ENCODE peak calls at places on chromosomes 16 and 17, in six cellular contexts. I, V, F, W, S and Q are unnamed samples.

GRCh38 chr16:49899991-49900690 is 44.2 kb upstream of the ZNF423 start:
- DNase-seq in S (no peak), V (no peak), W (no peak), I (no peak), F (no peak), Q (peak)

GRCh38 chr16:46719528-46719927 is 28.6 kb downstream of the MYLK3 start:
- DNase-seq in V (no peak), S (no peak), F (no peak), W (no peak), I (no peak), Q (no peak)

GRCh38 chr17:29613371-29613837 is 9.3 kb downstream of the CORO6 start:
- DNase-seq in V (peak), F (peak), W (peak), S (peak), I (peak), Q (peak)

GRCh38 chr17:28227278-28228108 is 91.5 kb upstream of the TMEM97 start:
- DNase-seq in V (peak), F (no peak), W (no peak), S (peak), I (no peak), Q (peak)

GRCh38 chr16:2531371-2531695 is at the start of gene CEMP1:
- DNase-seq in V (no peak), S (peak), I (no peak), F (no peak), W (no peak), Q (no peak)

GRCh38 chr17:15466131-15466530 is 1.3 kb downstream of the CDRT4 start:
- DNase-seq in I (no peak), V (no peak), F (no peak), S (no peak), W (no peak), Q (no peak)

GRCh38 chr16:14003119-14003570 is 68.0 kb upstream of the MRTFB start:
- DNase-seq in V (peak), I (no peak), W (no peak), F (no peak), S (peak), Q (peak)

GRCh38 chr16:87463722-87464690 is 28.8 kb downstream of the ZCCHC14 start:
- DNase-seq in I (no peak), V (no peak), S (peak), F (peak), W (no peak), Q (peak)

GRCh38 chr16:66580605-66581209 is 1.4 kb downstream of the CMTM2 start:
- DNase-seq in I (no peak), S (no peak), V (no peak), F (peak), W (no peak), Q (no peak)

GRCh38 chr17:49887086-49887743 is 39.3 kb upstream of the TAC4 start:
- DNase-seq in F (no peak), V (no peak), I (no peak), S (peak), W (no peak), Q (no peak)

GRCh38 chr16:12094537-12095265 is 118.2 kb downstream of the SNX29 start:
- DNase-seq in F (no peak), W (no peak), V (no peak), I (no peak), S (no peak), Q (no peak)

GRCh38 chr16:22898874-22899348 is 84.9 kb downstream of the HS3ST2 start:
- DNase-seq in W (peak), S (peak), I (peak), V (peak), F (peak), Q (peak)

DNA sequence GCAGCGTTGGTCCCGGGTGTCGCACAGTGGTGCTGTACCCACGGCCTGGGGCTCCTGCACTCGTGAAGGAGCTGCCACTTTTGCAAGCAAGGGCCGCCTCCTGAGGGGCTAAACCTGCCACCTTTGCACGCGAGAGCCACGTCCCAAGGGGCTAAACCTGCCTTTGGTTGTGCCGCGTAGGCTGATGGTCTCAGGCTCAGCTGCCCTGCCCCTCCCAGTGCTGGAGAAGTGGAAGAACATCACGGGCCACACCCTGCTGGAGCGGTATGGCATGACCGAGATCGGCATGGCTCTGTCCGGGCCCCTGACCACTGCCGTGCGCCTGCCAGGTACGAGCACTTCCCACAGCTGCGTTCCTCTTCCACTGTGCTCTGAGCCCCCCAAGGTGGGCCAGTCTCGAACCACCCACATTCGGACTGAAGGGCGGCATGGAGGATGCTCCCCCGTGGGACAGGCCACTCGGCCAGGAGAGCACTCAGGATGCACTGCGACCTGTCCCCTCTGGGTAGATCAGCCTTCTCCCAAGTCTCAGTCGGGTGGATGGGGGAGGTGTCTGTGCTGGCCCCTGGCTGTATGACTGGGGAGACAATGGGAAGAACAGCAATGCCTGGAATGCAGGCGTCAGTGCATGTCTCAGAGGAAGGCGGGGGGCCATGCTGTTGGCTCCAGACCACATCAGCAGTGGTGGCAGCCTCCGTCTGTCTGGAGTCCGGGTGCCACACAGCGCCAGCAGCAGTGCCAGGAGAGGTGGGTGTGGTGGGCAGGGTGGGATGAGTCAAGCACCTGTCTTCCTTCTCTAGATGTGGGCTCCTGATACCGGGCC is 20.7 kb downstream of the ACSF3 start:
- DNase-seq in S (no peak), V (peak), F (no peak), I (no peak), W (no peak), Q (peak)
- H3K27ac ChIP-seq in S (no peak), V (peak), F (peak), I (no peak), W (peak), Q (peak)

GRCh38 chr17:63675231-63675606 is 24.7 kb downstream of the LIMD2 start:
- DNase-seq in V (no peak), F (no peak), I (no peak), S (no peak), W (no peak), Q (no peak)

GRCh38 chr17:63679214-63679613 is 20.7 kb downstream of the LIMD2 start:
- DNase-seq in I (no peak), F (no peak), V (no peak), S (no peak), W (no peak), Q (no peak)

GRCh38 chr17:63680700-63681099 is 19.2 kb downstream of the LIMD2 start:
- DNase-seq in W (no peak), V (no peak), F (no peak), S (no peak), I (no peak), Q (no peak)

GRCh38 chr17:63675607-63676539 is 24.1 kb downstream of the LIMD2 start:
- DNase-seq in I (no peak), W (no peak), V (peak), S (peak), F (no peak), Q (peak)

GRCh38 chr17:63676540-63676933 is 23.4 kb downstream of the LIMD2 start:
- DNase-seq in I (no peak), S (no peak), V (no peak), W (no peak), F (no peak), Q (no peak)
- H3K27ac ChIP-seq in I (no peak), S (peak), V (peak), W (no peak), F (no peak), Q (peak)

GRCh38 chr17:9021158-9021984 is at the start of gene NTN1:
- DNase-seq in S (no peak), W (peak), I (peak), V (peak), F (peak), Q (peak)

GRCh38 chr17:9018731-9019130 is 2.6 kb upstream of the NTN1 start:
- DNase-seq in F (no peak), I (no peak), W (no peak), V (no peak), S (no peak), Q (no peak)

GRCh38 chr17:9020096-9020823 is 1.1 kb upstream of the NTN1 start:
- DNase-seq in S (no peak), I (no peak), F (no peak), W (no peak), V (no peak), Q (no peak)

GRCh38 chr17:9020824-9021157 is 519 bp upstream of the NTN1 start:
- DNase-seq in I (peak), F (no peak), W (no peak), V (no peak), S (no peak), Q (no peak)

DNA sequence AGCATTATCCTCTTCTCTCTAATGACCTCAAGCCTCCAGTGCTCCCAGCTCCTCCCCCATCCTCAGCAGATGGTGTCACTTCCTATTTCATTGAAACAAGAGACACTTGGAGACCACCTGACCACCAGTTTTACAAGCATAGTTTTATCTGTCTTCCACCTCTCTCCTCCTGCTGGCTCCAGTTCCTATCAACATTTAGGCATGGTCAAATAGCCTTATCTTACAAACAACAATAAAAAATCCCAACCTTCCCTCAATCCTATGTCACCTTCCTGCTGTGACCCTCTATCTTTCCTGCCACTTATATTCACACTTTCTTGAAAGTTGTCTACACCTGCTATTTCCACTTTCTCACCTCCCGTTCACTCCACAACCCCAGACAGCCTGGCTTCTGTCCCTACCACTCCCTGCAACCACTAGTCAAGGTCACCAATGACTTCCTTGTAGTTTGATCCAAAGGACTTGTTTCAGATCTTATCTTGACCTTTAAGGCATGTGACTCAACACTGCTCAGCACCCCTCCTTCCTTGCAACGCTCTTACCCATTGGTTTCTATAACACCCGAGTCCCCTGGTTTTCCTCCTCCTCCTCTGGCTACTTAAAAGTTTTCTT is 4.3 kb upstream of the NTN1 start:
- DNase-seq in W (no peak), F (no peak), V (no peak), S (no peak), I (no peak), Q (no peak)
- H3K27ac ChIP-seq in W (no peak), F (no peak), V (no peak), S (no peak), I (no peak), Q (no peak)

GRCh38 chr16:84648595-84649510 is 542 bp downstream of the KLHL36 start:
- DNase-seq in W (peak), F (peak), V (peak), S (peak), I (peak), Q (peak)

GRCh38 chr16:84652565-84652964 is 4.3 kb downstream of the KLHL36 start:
- DNase-seq in S (no peak), I (no peak), W (peak), F (peak), V (no peak), Q (no peak)

GRCh38 chr16:84650062-84650991 is 2.0 kb downstream of the KLHL36 start:
- DNase-seq in W (no peak), F (no peak), I (no peak), V (no peak), S (no peak), Q (no peak)

GRCh38 chr16:84647830-84648594 is at the start of gene KLHL36:
- DNase-seq in F (peak), I (peak), W (peak), V (peak), S (peak), Q (peak)

GRCh38 chr16:84649511-84649861 is 1.2 kb downstream of the KLHL36 start:
- DNase-seq in W (no peak), S (no peak), I (no peak), V (no peak), F (no peak), Q (no peak)
- H3K27ac ChIP-seq in W (no peak), S (peak), I (peak), V (peak), F (peak), Q (peak)

DNA sequence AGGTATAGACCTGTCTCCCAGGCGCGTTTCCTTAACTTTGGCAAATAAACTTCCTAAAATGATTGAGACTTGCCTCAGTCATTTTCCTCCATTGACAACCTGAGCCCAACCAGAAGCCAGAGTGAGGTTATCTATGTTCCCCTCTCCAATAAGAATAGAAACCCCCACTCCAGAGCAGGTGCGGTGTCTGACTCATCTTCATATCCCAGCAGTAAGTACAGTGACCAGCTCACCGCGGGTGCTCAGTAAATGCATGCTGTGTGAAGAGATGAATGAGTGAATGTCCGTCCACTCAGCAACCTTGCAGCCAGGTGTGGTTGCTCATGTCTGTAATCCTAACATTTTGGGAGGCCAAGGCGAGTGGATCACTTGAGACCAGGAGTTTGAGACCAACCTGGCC is 19.5 kb upstream of the CD300E start:
- DNase-seq in W (no peak), S (no peak), F (no peak), V (no peak), I (no peak), Q (no peak)
- H3K27ac ChIP-seq in W (no peak), S (no peak), F (no peak), V (no peak), I (no peak), Q (no peak)

GRCh38 chr16:89922477-89922883 is 662 bp upstream of the TUBB3 start:
- DNase-seq in S (peak), V (peak), W (no peak), I (peak), F (peak), Q (peak)
- H3K27ac ChIP-seq in S (peak), V (peak), W (peak), I (peak), F (no peak), Q (peak)

GRCh38 chr16:76535-77272 is 1.3 kb upstream of the MPG start:
- DNase-seq in F (no peak), V (peak), W (no peak), S (peak), I (peak), Q (peak)
- H3K27ac ChIP-seq in F (no peak), V (peak), W (peak), S (peak), I (peak), Q (peak)

DNA sequence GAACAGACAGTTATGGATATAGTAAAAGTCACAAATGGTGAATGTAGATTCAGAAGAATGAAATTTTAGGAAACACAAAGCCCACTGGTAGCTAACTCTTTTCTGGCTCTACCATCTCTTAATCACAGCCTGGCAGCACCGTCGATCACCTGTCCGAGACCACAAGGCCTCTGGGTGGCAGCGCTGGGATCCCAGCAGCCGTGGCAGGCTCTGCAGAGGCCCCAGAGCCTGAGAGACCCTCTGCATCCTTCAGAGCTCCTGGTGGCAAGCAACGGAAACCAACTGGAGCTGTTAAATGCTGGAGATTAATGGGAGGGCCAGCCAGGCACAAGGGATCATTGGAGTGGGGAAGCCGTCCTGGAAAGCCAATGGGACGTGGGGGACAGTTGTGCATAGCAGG is 26.3 kb downstream of the LAT start:
- DNase-seq in F (no peak), S (no peak), I (no peak), V (no peak), W (no peak), Q (no peak)
- H3K27ac ChIP-seq in F (peak), S (no peak), I (no peak), V (no peak), W (no peak), Q (no peak)